ENCODE peak calls at places on chromosomes 12 and 14, in eight cellular contexts. U is activated CD4-positive, alpha-beta T cell treated with anti-CD3 and anti-CD28 coated beads, Interleukin-2, amount 50 U/mL, for 4 hours; G is SW 1271; Y is CD4-positive, CD25-positive, alpha-beta regulatory T cell; S is AG04449; P is prostate gland; J is EL; B is kidney. K is an unnamed sample.

GRCh38 chr12:24482882-24483604 is 465.9 kb downstream of the BCAT1 start:
- DNase-seq in S (no peak), G (no peak), U (no peak), B (no peak), P (no peak), Y (no peak), J (no peak), K (no peak)

GRCh38 chr12:65532744-65533143 is 254.3 kb downstream of the MSRB3 start:
- DNase-seq in B (no peak), S (peak; percentile 80), J (peak; percentile 98), U (no peak), G (no peak), P (no peak), Y (no peak), K (no peak)

GRCh38 chr12:90543393-90543792 is 411.6 kb downstream of the CCER1 start:
- DNase-seq in P (no peak), G (no peak), Y (no peak), U (no peak), B (no peak), J (peak; percentile 43), S (no peak), K (no peak)

GRCh38 chr12:131507881-131508280 is 203.0 kb upstream of the SFSWAP start:
- DNase-seq in J (no peak), B (no peak), Y (no peak), S (no peak), U (no peak), P (no peak), G (no peak), K (no peak)

GRCh38 chr12:105409881-105410471 is 79.5 kb downstream of the C12orf75 start:
- DNase-seq in B (no peak), J (peak; percentile 54), U (no peak), Y (peak; percentile 3), P (no peak), G (no peak), S (no peak), K (no peak)

GRCh38 chr14:61668267-61668666 is 27.0 kb upstream of the HIF1A start:
- DNase-seq in U (no peak), J (no peak), Y (no peak), B (no peak), S (no peak), P (no peak), G (no peak), K (no peak)

GRCh38 chr14:105881021-105881930 is 354.9 kb downstream of the TMEM121 start:
- DNase-seq in G (no peak), B (peak; percentile 61), U (no peak), J (no peak), P (no peak), Y (no peak), S (no peak), K (no peak)

GRCh38 chr14:65044596-65044959 is 57.7 kb downstream of the MAX start:
- DNase-seq in Y (no peak), G (no peak), J (no peak), P (no peak), U (no peak), B (no peak), S (no peak), K (no peak)

GRCh38 chr12:29782285-29782820 is 1.4 kb downstream of the TMTC1 start:
- DNase-seq in U (no peak), J (peak; percentile 6), G (no peak), S (no peak), B (no peak), Y (no peak), P (peak; percentile 11), K (no peak)

GRCh38 chr14:70842851-70843462 is 33.6 kb upstream of the MAP3K9 start:
- DNase-seq in P (no peak), G (no peak), B (no peak), U (no peak), S (no peak), Y (no peak), J (no peak), K (no peak)

GRCh38 chr14:75150150-75150549 is 23.3 kb upstream of the NEK9 start:
- DNase-seq in U (no peak), Y (no peak), G (no peak), J (no peak), P (no peak), S (no peak), B (no peak), K (no peak)

GRCh38 chr12:66035289-66035961 is 95.1 kb downstream of the LLPH start:
- DNase-seq in U (no peak), Y (no peak), B (no peak), P (no peak), G (peak; percentile 69), S (no peak), J (peak; percentile 74), K (no peak)

GRCh38 chr12:91326043-91327027 is 143.7 kb upstream of the DCN start:
- DNase-seq in S (no peak), J (peak; percentile 69), U (peak; percentile 19), P (peak; percentile 25), B (no peak), Y (peak; percentile 37), G (peak; percentile 42), K (no peak)

GRCh38 chr12:127516467-127516866 is 750.5 kb upstream of the TMEM132C start:
- DNase-seq in J (peak; percentile 24), S (no peak), U (no peak), Y (no peak), G (no peak), B (no peak), P (no peak), K (no peak)

GRCh38 chr14:68951051-68951797 is 27.9 kb downstream of the ACTN1 start:
- DNase-seq in Y (no peak), B (peak; percentile 96), J (peak; percentile 100), U (no peak), P (peak; percentile 63), G (peak; percentile 97), S (no peak), K (no peak)

GRCh38 chr12:46887870-46888269 is 62.1 kb upstream of the SLC38A4 start:
- DNase-seq in P (no peak), S (peak; percentile 51), G (no peak), B (no peak), J (no peak), Y (no peak), U (no peak), K (no peak)

GRCh38 chr12:106804668-106805067 is 30.2 kb downstream of the RIC8B start:
- DNase-seq in U (no peak), G (no peak), Y (no peak), B (no peak), P (no peak), S (no peak), J (no peak), K (no peak)

GRCh38 chr14:95156765-95157194 is 549 bp downstream of the DICER1 start:
- DNase-seq in J (no peak), Y (no peak), G (no peak), P (peak; percentile 19), B (peak; percentile 88), S (no peak), U (peak; percentile 8), K (peak; percentile 38)

GRCh38 chr14:66401447-66402095 is 84.6 kb upstream of the CCDC196 start:
- DNase-seq in U (no peak), P (no peak), Y (no peak), B (no peak), G (peak; percentile 3), S (no peak), J (peak; percentile 15), K (no peak)

K was measured in activated T-helper 2 cell treated with anti-CD3 and anti-CD28 coated beads, Interferon-gamma antibody, Interleukin-2, Interleukin-4, amounts not matched to agents 10 μg/mL and 5 μg/mL and 100 μg/mL, durations not matched to agents 14 hours and 24 hours and 36 hours.